ENCODE peak calls at places on chromosomes 4 and X, in ten cellular contexts. I, Z, T, S, Y, B, U, V, N and G are unnamed samples. For H3K36me3, the result is how much of the 10 kb centered on the place peaks cover.

GRCh38 chr4:94486372-94486801 is 34.6 kb downstream of the PDLIM5 start:
- DNase-seq in S (no peak), Z (no peak), B (peak), T (no peak), V (no peak), U (no peak), I (no peak), N (no peak), Y (no peak), G (no peak)

GRCh38 chr4:107896158-107896645 is 35.1 kb upstream of the CYP2U1 start:
- DNase-seq in U (no peak), S (no peak), T (no peak), V (no peak), I (no peak), N (no peak), Y (peak), B (peak), Z (no peak), G (no peak)

GRCh38 chr4:13912966-13913365 is 285.4 kb upstream of the BOD1L1 start:
- DNase-seq in B (peak), I (no peak), V (no peak), N (no peak), U (no peak), Y (no peak), T (peak), S (no peak), Z (no peak), G (no peak)

GRCh38 chr4:156695163-156695562 is 276.4 kb downstream of the PDGFC start:
- DNase-seq in I (no peak), S (no peak), Z (no peak), U (no peak), B (no peak), Y (no peak), N (no peak), V (no peak), T (no peak), G (no peak)

GRCh38 chrX:68807818-68808217 is 21.0 kb upstream of the EFNB1 start:
- DNase-seq in V (no peak), Y (peak), Z (peak), T (no peak), U (no peak), S (no peak), N (no peak), B (no peak), I (no peak), G (no peak)

GRCh38 chr4:101156619-101157310 is 190.6 kb downstream of the PPP3CA start:
- DNase-seq in I (no peak), T (no peak), S (no peak), Z (no peak), U (no peak), B (peak), N (no peak), V (no peak), Y (no peak), G (no peak)

GRCh38 chr4:110211007-110211769 is 12.8 kb upstream of the ELOVL6 start:
- DNase-seq in U (no peak), V (no peak), Y (no peak), S (no peak), Z (peak), N (no peak), I (no peak), B (peak), T (peak), G (no peak)

GRCh38 chr4:15104825-15105224 is 102.5 kb downstream of the CPEB2 start:
- DNase-seq in Y (no peak), T (no peak), U (no peak), Z (no peak), B (peak), V (no peak), I (no peak), N (no peak), S (no peak), G (no peak)

GRCh38 chrX:105314468-105314867 is 94.0 kb upstream of the TEX13A start:
- DNase-seq in N (no peak), V (no peak), S (no peak), T (no peak), U (no peak), B (peak), Z (no peak), I (no peak), Y (no peak), G (no peak)

GRCh38 chrX:34521563-34521962 is 135.5 kb downstream of the TMEM47 start:
- DNase-seq in V (no peak), Y (no peak), B (peak), S (no peak), Z (peak), N (no peak), I (no peak), T (no peak), U (no peak), G (no peak)

GRCh38 chrX:40809210-40809609 is 73.9 kb upstream of the MED14 start:
- DNase-seq in T (no peak), Z (no peak), Y (no peak), S (no peak), U (no peak), V (no peak), N (no peak), B (peak), I (no peak), G (no peak)

GRCh38 chrX:49838374-49838773 is 9.3 kb downstream of the PAGE4 start:
- DNase-seq in V (no peak), N (no peak), T (peak), B (peak), I (no peak), S (no peak), U (no peak), Z (peak), Y (peak), G (no peak)

GRCh38 chrX:50697691-50698090 is 116.3 kb downstream of the SHROOM4 start:
- DNase-seq in I (no peak), T (peak), S (no peak), Y (no peak), V (no peak), N (no peak), U (no peak), B (peak), Z (peak), G (no peak)

GRCh38 chr4:154491341-154491679 is 289 bp downstream of the DCHS2 start:
- DNase-seq in Z (peak), V (no peak), S (no peak), I (no peak), U (no peak), T (no peak), N (no peak), B (peak), Y (no peak), G (no peak)

GRCh38 chr4:173448103-173448502 is 49.2 kb upstream of the SCRG1 start:
- DNase-seq in I (no peak), N (no peak), Z (no peak), T (peak), S (no peak), V (no peak), Y (no peak), B (peak), U (no peak), G (no peak)

GRCh38 chr4:55444822-55445221 is 49.1 kb downstream of the TMEM165 start:
- DNase-seq in U (no peak), Z (no peak), I (no peak), B (peak), N (no peak), S (no peak), Y (peak), V (no peak), T (no peak), G (no peak)

GRCh38 chr4:111178231-111178630 is 555.4 kb upstream of the PITX2 start:
- DNase-seq in Z (no peak), T (no peak), V (no peak), N (no peak), U (no peak), Y (no peak), B (no peak), S (no peak), I (no peak), G (no peak)

GRCh38 chr4:81052119-81053068 is 21.9 kb downstream of the BMP3 start:
- DNase-seq in U (peak), V (no peak), N (peak), S (peak), T (no peak), B (peak), Z (peak), Y (peak), I (no peak), G (peak)

GRCh38 chr4:101160792-101161592 is 186.3 kb downstream of the PPP3CA start:
- DNase-seq in Y (peak), B (no peak), N (no peak), S (no peak), U (no peak), I (no peak), V (no peak), Z (no peak), T (no peak), G (no peak)

GRCh38 chr4:19227701-19228100 is 1024.0 kb upstream of the SLIT2 start:
- DNase-seq in S (no peak), B (no peak), U (no peak), T (no peak), Z (no peak), Y (no peak), I (no peak), N (no peak), V (no peak), G (no peak)

GRCh38 chr4:74540193-74540592 is 95.3 kb downstream of the AREG start:
- DNase-seq in Z (no peak), B (peak), N (no peak), S (no peak), I (no peak), T (no peak), V (no peak), Y (no peak), U (no peak), G (no peak)

GRCh38 chrX:106894978-106895452 is 8.1 kb downstream of the RIPPLY1 start:
- DNase-seq in I (peak), B (peak), S (no peak), V (no peak), N (no peak), Y (peak), Z (no peak), T (peak), U (no peak), G (no peak)

GRCh38 chrX:85444613-85445012 is 65.1 kb upstream of the POF1B start:
- DNase-seq in I (no peak), Y (no peak), T (no peak), B (no peak), Z (no peak), S (no peak), N (no peak), V (no peak), U (no peak), G (no peak)

GRCh38 chrX:39149761-39150160 is 348.5 kb downstream of the MID1IP1 start:
- DNase-seq in Z (peak), Y (no peak), T (peak), S (peak), N (no peak), I (peak), U (peak), V (peak), B (peak), G (no peak)

GRCh38 chrX:41086627-41086932 is 1.3 kb downstream of the USP9X start:
- DNase-seq in U (no peak), I (no peak), Z (no peak), Y (no peak), B (no peak), N (no peak), T (peak), V (no peak), S (no peak), G (no peak)

GRCh38 chr4:55396305-55397023 is 707 bp downstream of the TMEM165 start:
- DNase-seq in S (peak), B (peak), T (peak), V (peak), Y (no peak), N (no peak), Z (peak), U (peak), I (peak), G (peak)

GRCh38 chr4:161936625-161937133 is 227.1 kb downstream of the FSTL5 start:
- DNase-seq in Z (peak), U (no peak), T (no peak), V (no peak), Y (peak), N (no peak), B (peak), S (no peak), I (no peak), G (no peak)

GRCh38 chr4:78951862-78952472 is 12.7 kb upstream of the PAQR3 start:
- DNase-seq in T (no peak), V (no peak), U (no peak), Y (peak), B (peak), N (no peak), Z (peak), S (no peak), I (no peak), G (no peak)

GRCh38 chr4:154595807-154596206 is 5.3 kb upstream of the FGA start:
- DNase-seq in N (no peak), T (no peak), U (no peak), I (no peak), B (no peak), Y (no peak), Z (no peak), V (no peak), S (no peak), G (no peak)

GRCh38 chrX:10906861-10907260 is 204.3 kb upstream of the HCCS start:
- DNase-seq in T (no peak), B (peak), U (no peak), Y (no peak), Z (no peak), N (no peak), I (no peak), V (no peak), S (no peak), G (no peak)

GRCh38 chr4:69749771-69750170 is 10.6 kb downstream of the SULT1B1 start:
- DNase-seq in T (no peak), V (no peak), Z (no peak), I (no peak), S (no peak), B (peak), U (no peak), Y (no peak), N (no peak), G (no peak)

GRCh38 chr4:169103966-169104412 is 93.9 kb upstream of the CBR4 start:
- DNase-seq in U (no peak), T (no peak), N (no peak), V (no peak), S (no peak), I (no peak), B (no peak), Z (peak), Y (no peak), G (no peak)

GRCh38 chr4:60588556-60588955 is 611.6 kb upstream of the ADGRL3 start:
- DNase-seq in S (no peak), V (no peak), I (no peak), T (no peak), B (no peak), Z (no peak), U (no peak), Y (no peak), N (no peak), G (no peak)

GRCh38 chr4:12173496-12173895 is 744.8 kb upstream of the HS3ST1 start:
- DNase-seq in I (no peak), V (no peak), N (no peak), T (no peak), S (no peak), U (no peak), B (no peak), Y (no peak), Z (no peak), G (no peak)

GRCh38 chr4:17580969-17581368 is 4.0 kb downstream of the LAP3 start:
- DNase-seq in S (no peak), B (peak), Z (no peak), T (no peak), U (no peak), I (no peak), V (no peak), Y (no peak), N (no peak), G (no peak)

GRCh38 chr4:16194199-16194598 is 32.1 kb downstream of the TAPT1 start:
- DNase-seq in V (no peak), T (no peak), Y (no peak), B (peak), N (no peak), U (no peak), Z (no peak), S (no peak), I (no peak), G (no peak)

DNA sequence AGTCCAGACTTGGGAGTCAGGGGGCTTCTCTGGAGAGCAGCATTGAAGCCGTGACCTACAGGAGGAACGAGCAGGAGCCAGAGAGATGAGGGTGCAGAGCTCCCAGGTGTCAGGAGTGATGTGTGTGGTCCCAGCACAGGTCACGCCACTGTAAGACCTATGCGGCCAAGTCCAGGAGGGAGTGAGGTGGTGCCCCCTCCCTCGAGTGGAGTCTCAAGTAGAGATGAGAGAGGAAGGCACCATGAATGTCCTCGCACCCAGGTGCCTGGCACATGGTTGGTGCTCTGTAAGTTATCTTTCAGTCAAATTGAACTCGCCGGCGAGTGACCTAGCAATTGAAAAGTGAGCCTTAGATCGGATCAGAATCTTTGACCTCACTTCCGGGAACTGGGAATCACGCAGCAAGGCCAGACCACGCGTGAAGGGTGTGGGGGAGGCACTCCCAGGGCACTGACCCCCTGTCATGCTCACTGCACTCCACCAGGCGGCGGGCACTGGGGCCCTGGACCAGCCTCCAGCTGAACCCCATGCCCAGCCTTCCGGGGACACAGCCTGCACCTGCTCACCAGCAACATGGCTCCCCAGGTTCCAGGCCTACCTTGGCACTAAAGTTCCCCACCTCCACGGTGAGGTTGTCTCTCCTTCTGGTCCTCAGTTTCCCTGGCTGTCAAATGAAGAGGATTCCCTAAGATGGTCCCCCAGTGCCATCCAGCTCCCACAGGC is 127.4 kb downstream of the HMX1 start:
- DNase-seq in B (no peak), Z (no peak), N (no peak), S (no peak), V (peak), U (no peak), Y (no peak), I (peak), T (no peak), G (no peak)
- TF ChIP-seq CTCF in B (no peak), Z (peak), N (no peak), S (no peak), V (no peak), U (no peak), Y (peak), I (no peak), T (no peak), G (no peak)

GRCh38 chrX:151973262-151973661 is 1.2 kb downstream of the GABRE start:
- DNase-seq in V (no peak), Y (no peak), U (no peak), T (no peak), I (no peak), S (no peak), Z (no peak), B (no peak), N (no peak), G (no peak)
- H3K4me3 ChIP-seq in V (peak), Y (peak), U (no peak), T (no peak), I (peak), S (peak), Z (peak), B (peak), N (no peak), G (no peak)

DNA sequence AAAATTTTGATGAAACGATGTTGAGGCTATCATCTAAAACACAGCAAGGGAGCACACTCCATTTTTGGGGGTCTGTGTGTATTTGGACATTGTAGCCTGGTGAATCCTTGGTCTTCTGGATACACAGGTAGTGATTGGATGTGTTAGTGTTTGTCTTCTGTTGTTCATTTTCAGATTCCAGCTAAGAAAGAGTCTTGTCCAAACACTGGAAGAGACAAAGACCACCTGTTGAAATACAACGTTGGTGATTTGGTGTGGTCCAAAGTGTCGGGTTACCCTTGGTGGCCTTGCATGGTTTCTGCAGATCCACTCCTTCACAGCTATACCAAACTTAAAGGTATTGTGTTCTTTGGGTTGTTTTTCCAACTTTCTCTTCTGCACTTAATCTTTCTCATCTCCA is 32.8 kb downstream of the NSD2 start:
- DNase-seq in S (no peak), T (no peak), V (no peak), B (no peak), Y (no peak), U (no peak), N (no peak), Z (no peak), I (no peak), G (no peak)
- H3K36me3 ChIP-seq in S (under half), T (under half), V (under half), B (under half), Y (under half), U (under half), N (under half), Z (under half), I (under half), G (under half)

GRCh38 chr4:85370400-85371032 is 104.4 kb upstream of the ARHGAP24 start:
- DNase-seq in I (peak), B (peak), S (peak), N (peak), Y (peak), Z (peak), V (no peak), U (peak), T (peak), G (peak)
- TF ChIP-seq CTCF in I (peak), B (peak), S (no peak), N (peak), Y (peak), Z (peak), V (peak), U (peak), T (peak), G (peak)

DNA sequence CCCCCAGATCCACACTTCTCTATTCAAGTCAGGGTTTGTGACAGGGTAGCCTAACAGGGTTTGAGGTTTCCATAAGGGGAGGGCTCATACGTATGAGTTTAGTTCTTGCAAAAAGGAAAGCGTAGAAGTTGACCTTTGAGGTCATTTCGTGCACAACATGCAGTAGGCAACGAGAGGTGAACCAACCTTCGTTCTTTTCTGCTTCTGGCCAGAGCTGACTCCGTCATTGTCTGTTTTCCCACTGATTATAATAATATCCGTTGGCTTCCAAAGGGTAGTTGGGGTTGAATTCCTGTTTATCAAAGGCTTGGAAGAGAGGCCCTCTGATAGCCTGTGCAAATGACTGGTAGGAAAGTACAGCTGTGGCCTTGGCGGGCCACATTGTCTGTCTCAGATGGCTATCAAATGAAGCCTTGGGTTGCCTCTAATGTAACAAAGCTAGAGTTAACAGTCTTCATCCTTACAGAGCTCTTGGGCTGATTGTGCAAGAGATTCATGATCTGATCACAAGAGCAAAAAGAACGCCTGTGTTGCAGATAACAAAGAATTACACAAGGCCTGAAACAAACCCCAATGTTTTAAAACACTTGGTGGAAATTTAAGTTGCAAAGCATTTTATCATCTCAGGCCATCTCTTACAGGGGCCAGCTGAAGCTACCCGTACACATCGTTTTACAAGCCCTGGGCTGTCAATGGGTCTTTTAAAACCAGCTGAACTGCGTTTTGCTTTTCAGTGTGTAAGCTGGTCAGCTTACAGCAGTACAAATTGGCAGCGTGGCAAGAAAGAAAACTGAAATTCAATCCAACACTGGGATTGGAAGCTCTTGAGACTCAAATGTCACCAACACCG is 46.1 kb upstream of the FAM9C start:
- DNase-seq in I (no peak), V (no peak), Y (no peak), B (peak), T (no peak), N (no peak), S (no peak), Z (no peak), U (no peak), G (no peak)
- H3K4me3 ChIP-seq in I (no peak), V (no peak), Y (no peak), B (no peak), T (no peak), N (peak), S (no peak), Z (no peak), U (no peak), G (no peak)